ENCODE peak calls at places on chromosomes 6 and 20, in four cellular contexts. H is fibroblast of the conjunctiva; N is activated naive CD8-positive, alpha-beta T cell treated with anti-CD3 and anti-CD28 coated beads for 36 hours; P is neuronal stem cell. A is an unnamed sample.

GRCh38 chr6:113998811-113999210 is 27.9 kb upstream of the HDAC2 start:
- DNase-seq in H (no peak), N (no peak), P (no peak), A (no peak)

GRCh38 chr6:78462728-78463127 is 404.6 kb upstream of the IRAK1BP1 start:
- DNase-seq in H (no peak), N (no peak), P (no peak), A (no peak)

GRCh38 chr20:63829943-63830820 is 882 bp downstream of the ZBTB46 start:
- DNase-seq in H (no peak), P (no peak), N (no peak), A (no peak)

GRCh38 chr20:41034239-41034638 is 5.6 kb downstream of the TOP1 start:
- DNase-seq in N (no peak), H (no peak), P (no peak), A (no peak)

GRCh38 chr20:15937179-15937578 is 636.1 kb downstream of the KIF16B start:
- DNase-seq in H (no peak), N (no peak), P (peak), A (no peak)

GRCh38 chr6:10528170-10528981 is 7.2 kb downstream of the GCNT2 start:
- DNase-seq in H (no peak), N (peak), P (no peak), A (no peak)

GRCh38 chr6:37919417-37920157 is 100.1 kb downstream of the ZFAND3 start:
- DNase-seq in P (no peak), N (no peak), H (no peak), A (no peak)

GRCh38 chr6:149480502-149481280 is 4.1 kb downstream of the ZC3H12D start:
- DNase-seq in H (no peak), P (no peak), N (no peak), A (no peak)

GRCh38 chr20:42721923-42722322 is 467.8 kb downstream of the PTPRT start:
- DNase-seq in H (no peak), P (no peak), N (no peak), A (no peak)

GRCh38 chr20:22904905-22905304 is 130.2 kb upstream of the SSTR4 start:
- DNase-seq in N (no peak), H (no peak), P (no peak), A (no peak)

GRCh38 chr6:90811596-90812226 is 224.8 kb upstream of the MAP3K7 start:
- DNase-seq in P (no peak), H (no peak), N (no peak), A (no peak)